ENCODE peak calls at places on chromosomes 13 and 19, in six cellular contexts. One of them, this sample, is unnamed. For H3K36me3 and H3K9me3, the result is how much of the 10 kb centered on the place peaks cover.

GRCh38 chr19:37718357-37718756 is 1.2 kb downstream of the ZNF607 start:
- DNase-seq in left lung: no peak
- DNase-seq in BE2C: no peak
- DNase-seq in Peyer's patch: no peak
- DNase-seq in heart right ventricle: no peak
- DNase-seq in IMR-90: no peak
- DNase-seq in this sample: no peak

GRCh38 chr13:26412961-26413716 is 144.3 kb upstream of the WASF3 start:
- DNase-seq in left lung: no peak
- DNase-seq in BE2C: no peak
- DNase-seq in Peyer's patch: no peak
- DNase-seq in heart right ventricle: no peak
- DNase-seq in IMR-90: no peak
- DNase-seq in this sample: no peak

GRCh38 chr13:24851546-24851945 is 87.6 kb downstream of the RNF17 start:
- DNase-seq in left lung: no peak
- DNase-seq in BE2C: no peak
- DNase-seq in Peyer's patch: no peak
- DNase-seq in heart right ventricle: no peak
- DNase-seq in IMR-90: peak
- DNase-seq in this sample: no peak

GRCh38 chr19:51124216-51124615 is 490 bp upstream of the SIGLEC9 start:
- DNase-seq in left lung: no peak
- DNase-seq in BE2C: no peak
- DNase-seq in Peyer's patch: no peak
- DNase-seq in heart right ventricle: no peak
- DNase-seq in IMR-90: no peak
- DNase-seq in this sample: no peak

GRCh38 chr19:45547965-45548609 is 36.5 kb downstream of the OPA3 start:
- DNase-seq in left lung: no peak
- DNase-seq in BE2C: no peak
- DNase-seq in Peyer's patch: peak
- DNase-seq in heart right ventricle: no peak
- DNase-seq in IMR-90: peak
- DNase-seq in this sample: no peak

GRCh38 chr13:50679321-50679720 is 164.2 kb downstream of the DLEU7 start:
- DNase-seq in left lung: no peak
- DNase-seq in BE2C: no peak
- DNase-seq in Peyer's patch: no peak
- DNase-seq in heart right ventricle: no peak
- DNase-seq in IMR-90: no peak
- DNase-seq in this sample: no peak

GRCh38 chr19:49488046-49488862 is 846 bp downstream of the RPL13A start:
- DNase-seq in left lung: no peak
- DNase-seq in BE2C: no peak
- DNase-seq in Peyer's patch: no peak
- DNase-seq in heart right ventricle: no peak
- DNase-seq in IMR-90: no peak
- DNase-seq in this sample: no peak

GRCh38 chr13:40486518-40487163 is 179.8 kb downstream of the FOXO1 start:
- DNase-seq in left lung: no peak
- DNase-seq in BE2C: no peak
- DNase-seq in Peyer's patch: no peak
- DNase-seq in heart right ventricle: no peak
- DNase-seq in IMR-90: no peak
- DNase-seq in this sample: no peak

GRCh38 chr13:41427700-41428099 is 29.6 kb upstream of the RGCC start:
- DNase-seq in left lung: no peak
- DNase-seq in BE2C: no peak
- DNase-seq in Peyer's patch: no peak
- DNase-seq in heart right ventricle: no peak
- DNase-seq in IMR-90: no peak
- DNase-seq in this sample: no peak

GRCh38 chr19:56718231-56718630 is 46.7 kb upstream of the ZNF835 start:
- DNase-seq in left lung: no peak
- DNase-seq in BE2C: no peak
- DNase-seq in Peyer's patch: no peak
- DNase-seq in heart right ventricle: no peak
- DNase-seq in IMR-90: no peak
- DNase-seq in this sample: no peak

GRCh38 chr13:100883453-100883852 is 208.9 kb upstream of the TMTC4 start:
- DNase-seq in left lung: no peak
- DNase-seq in BE2C: no peak
- DNase-seq in Peyer's patch: no peak
- DNase-seq in heart right ventricle: no peak
- DNase-seq in IMR-90: no peak
- DNase-seq in this sample: no peak

GRCh38 chr13:33110386-33110712 is 94.1 kb downstream of the KL start:
- DNase-seq in left lung: no peak
- DNase-seq in BE2C: no peak
- DNase-seq in Peyer's patch: no peak
- DNase-seq in heart right ventricle: no peak
- DNase-seq in IMR-90: no peak
- DNase-seq in this sample: no peak

GRCh38 chr13:95317037-95317989 is 16.1 kb upstream of the ABCC4 start:
- DNase-seq in left lung: no peak
- DNase-seq in BE2C: no peak
- DNase-seq in Peyer's patch: no peak
- DNase-seq in heart right ventricle: no peak
- DNase-seq in IMR-90: no peak
- DNase-seq in this sample: no peak

GRCh38 chr19:39007096-39007495 is 25.3 kb downstream of the FBXO27 start:
- DNase-seq in left lung: no peak
- DNase-seq in BE2C: no peak
- DNase-seq in Peyer's patch: no peak
- DNase-seq in heart right ventricle: no peak
- DNase-seq in IMR-90: no peak
- DNase-seq in this sample: no peak

GRCh38 chr19:6963259-6963852 is 57.9 kb downstream of the MBD3L2B start:
- DNase-seq in left lung: no peak
- DNase-seq in BE2C: no peak
- DNase-seq in Peyer's patch: no peak
- DNase-seq in heart right ventricle: no peak
- DNase-seq in IMR-90: no peak
- DNase-seq in this sample: no peak

GRCh38 chr19:50843701-50844221 is 10.4 kb upstream of the KLK15 start:
- DNase-seq in left lung: no peak
- DNase-seq in BE2C: no peak
- DNase-seq in Peyer's patch: no peak
- DNase-seq in heart right ventricle: no peak
- DNase-seq in IMR-90: no peak
- DNase-seq in this sample: no peak

GRCh38 chr13:111866731-111867245 is 200.2 kb upstream of the SOX1 start:
- DNase-seq in left lung: peak
- DNase-seq in BE2C: no peak
- DNase-seq in Peyer's patch: no peak
- DNase-seq in heart right ventricle: no peak
- DNase-seq in IMR-90: no peak
- DNase-seq in this sample: no peak

GRCh38 chr13:77751513-77752456 is 54.3 kb downstream of the SLAIN1 start:
- DNase-seq in left lung: no peak
- DNase-seq in BE2C: peak
- DNase-seq in Peyer's patch: peak
- DNase-seq in heart right ventricle: no peak
- DNase-seq in IMR-90: peak
- DNase-seq in this sample: peak

GRCh38 chr19:41711376-41712261 is 3.2 kb downstream of the CEACAM5 start:
- DNase-seq in left lung: no peak
- DNase-seq in BE2C: no peak
- DNase-seq in Peyer's patch: peak
- DNase-seq in heart right ventricle: no peak
- DNase-seq in IMR-90: no peak
- DNase-seq in this sample: no peak

GRCh38 chr19:29774126-29774525 is 37.7 kb upstream of the CCNE1 start:
- DNase-seq in left lung: no peak
- DNase-seq in BE2C: no peak
- DNase-seq in Peyer's patch: no peak
- DNase-seq in heart right ventricle: no peak
- DNase-seq in IMR-90: no peak
- DNase-seq in this sample: no peak

GRCh38 chr13:95756072-95756471 is 79.1 kb downstream of the DNAJC3 start:
- DNase-seq in left lung: no peak
- DNase-seq in BE2C: no peak
- DNase-seq in Peyer's patch: no peak
- DNase-seq in heart right ventricle: no peak
- DNase-seq in IMR-90: peak
- DNase-seq in this sample: no peak

GRCh38 chr19:51688665-51689571 is 4.2 kb upstream of the SPACA6 start:
- DNase-seq in left lung: peak
- DNase-seq in BE2C: peak
- DNase-seq in Peyer's patch: peak
- DNase-seq in heart right ventricle: peak
- DNase-seq in IMR-90: peak
- DNase-seq in this sample: peak

GRCh38 chr19:2167896-2168618 is 4.3 kb downstream of the DOT1L start:
- DNase-seq in left lung: peak
- DNase-seq in BE2C: no peak
- DNase-seq in Peyer's patch: peak
- DNase-seq in heart right ventricle: peak
- DNase-seq in IMR-90: peak
- DNase-seq in this sample: peak

GRCh38 chr13:35309711-35310110 is 166.8 kb downstream of the MAB21L1 start:
- DNase-seq in left lung: no peak
- DNase-seq in BE2C: no peak
- DNase-seq in Peyer's patch: no peak
- DNase-seq in heart right ventricle: no peak
- DNase-seq in IMR-90: no peak
- DNase-seq in this sample: no peak

GRCh38 chr19:49556412-49557398 is 23.7 kb downstream of the NOSIP start:
- DNase-seq in left lung: no peak
- DNase-seq in BE2C: no peak
- DNase-seq in Peyer's patch: peak
- DNase-seq in heart right ventricle: no peak
- DNase-seq in IMR-90: no peak
- DNase-seq in this sample: peak

GRCh38 chr19:4957981-4958380 is 10.9 kb upstream of the KDM4B start:
- DNase-seq in left lung: no peak
- DNase-seq in BE2C: no peak
- DNase-seq in Peyer's patch: no peak
- DNase-seq in heart right ventricle: no peak
- DNase-seq in IMR-90: no peak
- DNase-seq in this sample: no peak

GRCh38 chr13:44307255-44307654 is 66.4 kb upstream of the SERP2 start:
- DNase-seq in left lung: no peak
- DNase-seq in BE2C: no peak
- DNase-seq in Peyer's patch: no peak
- DNase-seq in heart right ventricle: no peak
- DNase-seq in IMR-90: peak
- DNase-seq in this sample: no peak

GRCh38 chr19:19324059-19324755 is 3.6 kb downstream of the MAU2 start:
- DNase-seq in left lung: no peak
- DNase-seq in BE2C: no peak
- DNase-seq in Peyer's patch: no peak
- DNase-seq in heart right ventricle: no peak
- DNase-seq in IMR-90: no peak
- DNase-seq in this sample: no peak

GRCh38 chr13:113420833-113421600 is 32.3 kb downstream of the ADPRHL1 start:
- DNase-seq in left lung: no peak
- DNase-seq in BE2C: no peak
- DNase-seq in Peyer's patch: no peak
- DNase-seq in heart right ventricle: no peak
- DNase-seq in IMR-90: no peak
- DNase-seq in this sample: no peak

GRCh38 chr13:99797716-99798115 is 173.9 kb downstream of the ZIC5 start:
- DNase-seq in left lung: no peak
- DNase-seq in BE2C: no peak
- DNase-seq in Peyer's patch: no peak
- DNase-seq in heart right ventricle: no peak
- DNase-seq in IMR-90: no peak
- DNase-seq in this sample: no peak

GRCh38 chr19:34428549-34429285 is 536 bp downstream of the UBA2 start:
- DNase-seq in left lung: peak
- DNase-seq in BE2C: peak
- DNase-seq in Peyer's patch: peak
- DNase-seq in heart right ventricle: peak
- DNase-seq in IMR-90: peak
- DNase-seq in this sample: no peak

GRCh38 chr19:35211545-35212230 is 16.9 kb downstream of the FAM187B start:
- DNase-seq in left lung: no peak
- DNase-seq in BE2C: no peak
- DNase-seq in Peyer's patch: peak
- DNase-seq in heart right ventricle: peak
- DNase-seq in IMR-90: no peak
- DNase-seq in this sample: peak

GRCh38 chr13:38167164-38167822 is 182.4 kb upstream of the UFM1 start:
- DNase-seq in left lung: no peak
- DNase-seq in BE2C: no peak
- DNase-seq in Peyer's patch: no peak
- DNase-seq in heart right ventricle: no peak
- DNase-seq in IMR-90: no peak
- DNase-seq in this sample: no peak

DNA sequence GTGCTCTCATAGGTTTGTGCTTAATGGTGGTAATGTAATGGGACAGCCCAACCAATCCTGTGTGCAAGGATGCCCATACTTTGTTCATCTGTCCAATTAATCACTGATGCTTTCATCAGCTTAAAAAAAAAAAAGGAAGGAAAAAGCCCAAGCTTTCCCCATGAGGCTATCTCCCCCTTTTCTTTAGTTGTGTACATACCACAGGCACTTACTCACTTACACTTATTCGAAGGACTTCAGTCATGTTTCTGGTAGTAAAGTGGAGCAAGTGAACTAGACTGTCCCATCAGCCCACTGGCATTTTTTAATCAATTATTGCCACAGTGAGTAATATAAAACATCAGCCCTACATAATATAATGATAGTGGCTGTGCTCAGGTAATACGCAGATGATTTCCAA is 183.5 kb upstream of the UFM1 start:
- DNase-seq in left lung: no peak
- DNase-seq in BE2C: no peak
- DNase-seq in Peyer's patch: no peak
- DNase-seq in heart right ventricle: no peak
- DNase-seq in IMR-90: no peak
- DNase-seq in this sample: no peak
- TF ChIP-seq CTCF in left lung: no peak
- TF ChIP-seq CTCF in BE2C: no peak
- TF ChIP-seq CTCF in Peyer's patch: no peak
- TF ChIP-seq CTCF in heart right ventricle: no peak
- TF ChIP-seq CTCF in IMR-90: no peak
- TF ChIP-seq CTCF in this sample: no peak

GRCh38 chr19:48287748-48288147 is 17.9 kb downstream of the ZNF114 start:
- DNase-seq in left lung: peak
- DNase-seq in BE2C: no peak
- DNase-seq in Peyer's patch: no peak
- DNase-seq in heart right ventricle: no peak
- DNase-seq in IMR-90: no peak
- DNase-seq in this sample: no peak
- H3K36me3 ChIP-seq in left lung: under half
- H3K36me3 ChIP-seq in BE2C: under half
- H3K36me3 ChIP-seq in Peyer's patch: under half
- H3K36me3 ChIP-seq in heart right ventricle: under half
- H3K36me3 ChIP-seq in IMR-90: under half
- H3K36me3 ChIP-seq in this sample: under half

GRCh38 chr19:54905411-54905810 is 537 bp upstream of the NCR1 start:
- DNase-seq in left lung: no peak
- DNase-seq in BE2C: no peak
- DNase-seq in Peyer's patch: no peak
- DNase-seq in heart right ventricle: no peak
- DNase-seq in IMR-90: no peak
- DNase-seq in this sample: no peak
- H3K9me3 ChIP-seq in left lung: under half
- H3K9me3 ChIP-seq in BE2C: under half
- H3K9me3 ChIP-seq in Peyer's patch: under half
- H3K9me3 ChIP-seq in heart right ventricle: under half
- H3K9me3 ChIP-seq in IMR-90: under half
- H3K9me3 ChIP-seq in this sample: under half

GRCh38 chr19:17881701-17882100 is 10.0 kb downstream of the SLC5A5 start:
- DNase-seq in left lung: no peak
- DNase-seq in BE2C: no peak
- DNase-seq in Peyer's patch: no peak
- DNase-seq in heart right ventricle: no peak
- DNase-seq in IMR-90: no peak
- DNase-seq in this sample: no peak
- TF ChIP-seq CTCF in left lung: no peak
- TF ChIP-seq CTCF in BE2C: no peak
- TF ChIP-seq CTCF in Peyer's patch: no peak
- TF ChIP-seq CTCF in heart right ventricle: no peak
- TF ChIP-seq CTCF in IMR-90: no peak
- TF ChIP-seq CTCF in this sample: no peak